ENCODE peak calls at places on chromosomes 3 and 15, in six cellular contexts. One of them, this sample, is unnamed.

GRCh38 chr3:193594946-193595689 is 2.1 kb downstream of the OPA1 start:
- DNase-seq in colonic mucosa: no peak
- DNase-seq in Peyer's patch: no peak
- DNase-seq in GM23338: peak
- DNase-seq in foreskin keratinocyte: no peak
- DNase-seq in psoas muscle: no peak
- DNase-seq in this sample: no peak

GRCh38 chr15:51077565-51078153 is 17.0 kb downstream of the TNFAIP8L3 start:
- DNase-seq in colonic mucosa: peak
- DNase-seq in Peyer's patch: peak
- DNase-seq in GM23338: peak
- DNase-seq in foreskin keratinocyte: no peak
- DNase-seq in psoas muscle: peak
- DNase-seq in this sample: no peak

GRCh38 chr3:152071924-152072323 is 196.8 kb upstream of the MBNL1 start:
- DNase-seq in colonic mucosa: no peak
- DNase-seq in Peyer's patch: no peak
- DNase-seq in GM23338: peak
- DNase-seq in foreskin keratinocyte: peak
- DNase-seq in psoas muscle: no peak
- DNase-seq in this sample: peak

GRCh38 chr3:169660709-169661566 is 2.6 kb downstream of the MECOM start:
- DNase-seq in colonic mucosa: no peak
- DNase-seq in Peyer's patch: no peak
- DNase-seq in GM23338: peak
- DNase-seq in foreskin keratinocyte: no peak
- DNase-seq in psoas muscle: no peak
- DNase-seq in this sample: no peak

GRCh38 chr3:184765730-184766074 is 46.3 kb upstream of the VPS8 start:
- DNase-seq in colonic mucosa: no peak
- DNase-seq in Peyer's patch: no peak
- DNase-seq in GM23338: no peak
- DNase-seq in foreskin keratinocyte: peak
- DNase-seq in psoas muscle: peak
- DNase-seq in this sample: peak

GRCh38 chr3:58530354-58530865 is 6.6 kb downstream of the ACOX2 start:
- DNase-seq in colonic mucosa: no peak
- DNase-seq in Peyer's patch: no peak
- DNase-seq in GM23338: no peak
- DNase-seq in foreskin keratinocyte: no peak
- DNase-seq in psoas muscle: no peak
- DNase-seq in this sample: no peak

GRCh38 chr3:188796122-188796631 is 375.6 kb upstream of the TPRG1 start:
- DNase-seq in colonic mucosa: no peak
- DNase-seq in Peyer's patch: peak
- DNase-seq in GM23338: no peak
- DNase-seq in foreskin keratinocyte: peak
- DNase-seq in psoas muscle: no peak
- DNase-seq in this sample: no peak

GRCh38 chr3:41026394-41027177 is 172.7 kb upstream of the CTNNB1 start:
- DNase-seq in colonic mucosa: peak
- DNase-seq in Peyer's patch: peak
- DNase-seq in GM23338: peak
- DNase-seq in foreskin keratinocyte: peak
- DNase-seq in psoas muscle: peak
- DNase-seq in this sample: no peak

GRCh38 chr3:176663819-176664218 is 533.5 kb downstream of the TBL1XR1 start:
- DNase-seq in colonic mucosa: no peak
- DNase-seq in Peyer's patch: no peak
- DNase-seq in GM23338: peak
- DNase-seq in foreskin keratinocyte: peak
- DNase-seq in psoas muscle: no peak
- DNase-seq in this sample: no peak

GRCh38 chr3:82078246-82078645 is 316.8 kb upstream of the GBE1 start:
- DNase-seq in colonic mucosa: no peak
- DNase-seq in Peyer's patch: no peak
- DNase-seq in GM23338: no peak
- DNase-seq in foreskin keratinocyte: no peak
- DNase-seq in psoas muscle: no peak
- DNase-seq in this sample: no peak

GRCh38 chr15:65730560-65731172 is 61.4 kb downstream of the DENND4A start:
- DNase-seq in colonic mucosa: no peak
- DNase-seq in Peyer's patch: no peak
- DNase-seq in GM23338: no peak
- DNase-seq in foreskin keratinocyte: no peak
- DNase-seq in psoas muscle: no peak
- DNase-seq in this sample: no peak

GRCh38 chr3:10501664-10502052 is 3.7 kb downstream of the ATP2B2 start:
- DNase-seq in colonic mucosa: no peak
- DNase-seq in Peyer's patch: no peak
- DNase-seq in GM23338: no peak
- DNase-seq in foreskin keratinocyte: no peak
- DNase-seq in psoas muscle: no peak
- DNase-seq in this sample: no peak

GRCh38 chr3:124083990-124084389 is 92.1 kb upstream of the ROPN1 start:
- DNase-seq in colonic mucosa: no peak
- DNase-seq in Peyer's patch: no peak
- DNase-seq in GM23338: no peak
- DNase-seq in foreskin keratinocyte: no peak
- DNase-seq in psoas muscle: no peak
- DNase-seq in this sample: no peak

GRCh38 chr3:183455064-183455463 is 26.6 kb upstream of the MCF2L2 start:
- DNase-seq in colonic mucosa: no peak
- DNase-seq in Peyer's patch: no peak
- DNase-seq in GM23338: no peak
- DNase-seq in foreskin keratinocyte: no peak
- DNase-seq in psoas muscle: no peak
- DNase-seq in this sample: peak

GRCh38 chr15:57559875-57560274 is 31.8 kb upstream of the MYZAP start:
- DNase-seq in colonic mucosa: peak
- DNase-seq in Peyer's patch: peak
- DNase-seq in GM23338: peak
- DNase-seq in foreskin keratinocyte: no peak
- DNase-seq in psoas muscle: peak
- DNase-seq in this sample: no peak

GRCh38 chr15:80191897-80192595 is 39.2 kb downstream of the FAH start:
- DNase-seq in colonic mucosa: no peak
- DNase-seq in Peyer's patch: no peak
- DNase-seq in GM23338: no peak
- DNase-seq in foreskin keratinocyte: no peak
- DNase-seq in psoas muscle: no peak
- DNase-seq in this sample: no peak

DNA sequence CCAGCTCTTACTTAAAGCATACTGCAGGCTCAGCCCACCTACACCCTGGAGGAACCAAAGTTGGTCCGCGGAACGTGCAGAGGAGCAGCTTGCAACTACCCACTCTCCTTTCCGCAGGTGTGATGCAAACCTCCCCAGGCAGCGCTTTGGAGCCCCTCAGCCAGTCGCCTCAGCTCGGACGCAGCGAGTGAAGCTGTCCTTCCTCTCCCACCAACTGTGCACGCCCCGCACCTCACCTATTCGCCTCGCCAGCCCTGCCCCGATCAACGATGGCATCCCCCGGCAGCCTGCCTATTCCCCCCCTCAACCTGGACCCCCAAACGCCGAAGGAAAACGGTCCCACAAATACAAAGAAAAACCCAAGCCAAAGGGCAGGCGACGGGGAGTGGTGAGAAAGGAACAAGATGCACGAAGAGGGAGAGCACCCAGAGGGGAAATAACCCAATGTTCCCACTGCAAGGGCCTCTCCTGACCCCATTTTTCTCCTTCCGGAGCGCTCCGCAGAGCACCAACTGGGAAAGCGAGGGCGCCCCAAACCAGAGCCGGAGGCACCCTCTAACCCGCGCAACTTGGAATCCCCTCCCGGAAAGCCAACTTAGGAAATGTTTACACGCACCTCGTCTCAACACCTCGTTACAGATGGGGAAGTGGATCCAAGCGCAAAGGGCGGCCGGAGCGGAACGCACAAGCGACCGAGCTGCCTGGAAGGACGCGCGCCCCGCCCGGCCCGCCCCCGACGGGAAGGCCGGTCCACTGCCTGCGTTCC is 660 bp downstream of the GLB1 start:
- DNase-seq in colonic mucosa: peak
- DNase-seq in Peyer's patch: peak
- DNase-seq in GM23338: peak
- DNase-seq in foreskin keratinocyte: peak
- DNase-seq in psoas muscle: peak
- DNase-seq in this sample: no peak
- H3K27ac ChIP-seq in colonic mucosa: peak
- H3K27ac ChIP-seq in Peyer's patch: peak
- H3K27ac ChIP-seq in GM23338: peak
- H3K27ac ChIP-seq in foreskin keratinocyte: peak
- H3K27ac ChIP-seq in psoas muscle: peak
- H3K27ac ChIP-seq in this sample: peak

DNA sequence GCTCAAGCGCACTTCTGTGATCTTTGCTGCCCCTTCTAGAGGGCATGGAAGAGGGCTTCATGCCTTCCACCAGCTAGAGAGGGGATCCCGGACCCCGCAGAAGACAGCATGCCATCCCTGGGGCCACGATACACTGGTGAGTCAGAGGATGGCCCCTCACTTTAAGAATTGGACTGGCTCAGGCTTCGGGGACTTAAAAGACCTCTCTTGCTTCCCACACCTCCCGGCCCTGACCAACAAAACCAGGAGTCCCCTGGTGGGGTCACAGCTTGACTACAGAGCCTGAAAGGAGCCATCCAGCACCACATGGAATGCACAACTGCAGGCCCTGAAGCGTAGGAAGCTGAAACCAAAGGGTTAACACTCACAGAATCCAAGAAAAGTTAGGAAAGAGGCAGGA is 92.4 kb downstream of the LRIG1 start:
- DNase-seq in colonic mucosa: no peak
- DNase-seq in Peyer's patch: peak
- DNase-seq in GM23338: no peak
- DNase-seq in foreskin keratinocyte: no peak
- DNase-seq in psoas muscle: no peak
- DNase-seq in this sample: no peak
- H3K27ac ChIP-seq in colonic mucosa: no peak
- H3K27ac ChIP-seq in Peyer's patch: no peak
- H3K27ac ChIP-seq in GM23338: peak
- H3K27ac ChIP-seq in foreskin keratinocyte: no peak
- H3K27ac ChIP-seq in psoas muscle: peak
- H3K27ac ChIP-seq in this sample: no peak

DNA sequence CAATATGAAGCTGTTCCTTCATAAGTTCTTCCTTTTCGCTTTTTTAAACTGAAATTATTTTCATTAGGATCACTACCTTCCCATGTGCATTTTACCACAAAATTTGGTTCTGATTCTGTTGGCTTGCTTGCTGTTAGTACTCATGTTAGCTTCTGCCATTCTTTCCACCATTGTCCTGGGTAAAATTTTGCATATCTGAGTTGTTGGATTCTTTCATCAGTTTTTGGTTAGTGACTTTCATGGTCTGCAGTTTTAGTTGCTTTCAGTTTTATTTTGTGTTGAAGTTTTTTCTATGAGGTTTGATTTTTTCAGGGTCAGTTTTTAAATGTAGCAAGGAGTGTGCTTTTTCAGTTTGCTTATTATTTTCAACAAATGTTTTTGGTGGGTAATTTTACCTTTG is 71.9 kb downstream of the SMAD3 start:
- DNase-seq in colonic mucosa: no peak
- DNase-seq in Peyer's patch: no peak
- DNase-seq in GM23338: no peak
- DNase-seq in foreskin keratinocyte: no peak
- DNase-seq in psoas muscle: no peak
- DNase-seq in this sample: no peak
- H3K27ac ChIP-seq in colonic mucosa: peak
- H3K27ac ChIP-seq in Peyer's patch: peak
- H3K27ac ChIP-seq in GM23338: no peak
- H3K27ac ChIP-seq in foreskin keratinocyte: peak
- H3K27ac ChIP-seq in psoas muscle: peak
- H3K27ac ChIP-seq in this sample: peak

DNA sequence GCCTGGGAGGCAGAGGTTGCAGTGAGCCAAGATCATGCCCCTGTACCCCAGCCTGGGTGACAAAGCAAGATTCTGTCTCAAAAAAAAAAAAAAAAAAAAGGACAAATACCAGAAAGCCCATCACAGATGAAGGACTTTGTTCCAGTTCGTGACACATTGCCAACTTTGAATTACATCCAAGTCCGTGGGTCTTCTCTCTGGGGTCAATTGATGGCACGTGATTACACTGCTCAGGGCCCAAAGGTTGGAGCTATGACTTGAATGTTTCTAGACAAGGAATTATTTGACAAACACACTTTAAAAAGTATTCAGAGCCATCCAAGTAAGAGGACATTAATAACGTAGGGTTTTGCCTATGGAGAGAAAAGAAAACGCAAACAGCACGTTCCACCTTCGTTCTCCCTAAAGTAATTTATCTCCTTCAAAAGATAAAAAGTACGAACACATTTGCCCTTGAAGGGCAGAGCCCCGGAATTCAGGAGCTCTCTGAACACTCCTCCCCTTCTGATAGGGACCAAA is 31.4 kb upstream of the ST3GAL6 start:
- DNase-seq in colonic mucosa: no peak
- DNase-seq in Peyer's patch: no peak
- DNase-seq in GM23338: no peak
- DNase-seq in foreskin keratinocyte: no peak
- DNase-seq in psoas muscle: no peak
- DNase-seq in this sample: no peak
- H3K27ac ChIP-seq in colonic mucosa: no peak
- H3K27ac ChIP-seq in Peyer's patch: peak
- H3K27ac ChIP-seq in GM23338: no peak
- H3K27ac ChIP-seq in foreskin keratinocyte: no peak
- H3K27ac ChIP-seq in psoas muscle: peak
- H3K27ac ChIP-seq in this sample: peak

GRCh38 chr15:43483306-43484128 is 9.4 kb downstream of the TP53BP1 start:
- DNase-seq in colonic mucosa: no peak
- DNase-seq in Peyer's patch: no peak
- DNase-seq in GM23338: peak
- DNase-seq in foreskin keratinocyte: no peak
- DNase-seq in psoas muscle: no peak
- DNase-seq in this sample: no peak

GRCh38 chr15:43487271-43487895 is 5.6 kb downstream of the TP53BP1 start:
- DNase-seq in colonic mucosa: no peak
- DNase-seq in Peyer's patch: no peak
- DNase-seq in GM23338: no peak
- DNase-seq in foreskin keratinocyte: no peak
- DNase-seq in psoas muscle: no peak
- DNase-seq in this sample: no peak

GRCh38 chr15:43488790-43489585 is 4.0 kb downstream of the TP53BP1 start:
- DNase-seq in colonic mucosa: peak
- DNase-seq in Peyer's patch: no peak
- DNase-seq in GM23338: no peak
- DNase-seq in foreskin keratinocyte: no peak
- DNase-seq in psoas muscle: no peak
- DNase-seq in this sample: no peak

GRCh38 chr15:43484455-43484854 is 8.5 kb downstream of the TP53BP1 start:
- DNase-seq in colonic mucosa: no peak
- DNase-seq in Peyer's patch: no peak
- DNase-seq in GM23338: no peak
- DNase-seq in foreskin keratinocyte: no peak
- DNase-seq in psoas muscle: no peak
- DNase-seq in this sample: no peak
- H3K27ac ChIP-seq in colonic mucosa: no peak
- H3K27ac ChIP-seq in Peyer's patch: no peak
- H3K27ac ChIP-seq in GM23338: no peak
- H3K27ac ChIP-seq in foreskin keratinocyte: no peak
- H3K27ac ChIP-seq in psoas muscle: no peak
- H3K27ac ChIP-seq in this sample: no peak

This sample was measured in epithelial cell of prostate.